ENCODE peak calls at places on chromosomes 6 and 20, in eight cellular contexts. One of them, this sample, is unnamed.

GRCh38 chr20:46144626-46145025 is 26.5 kb downstream of the CD40 start:
- DNase-seq in glutamatergic neuron: no peak
- DNase-seq in A172: no peak
- DNase-seq in NCI-H1694 treated with DMSO at 0.1 percent for 48 hours: no peak
- DNase-seq in NCI-H1092 treated with DMSO at 0.1 percent for 48 hours: no peak
- DNase-seq in H4: no peak
- DNase-seq in RWPE1: peak
- DNase-seq in stimulated activated CD8-positive, alpha-beta memory T cell treated with anti-CD3 and anti-CD28 coated beads, Interleukin-15, amount 100 ng/mL, for 24 hours: no peak
- DNase-seq in this sample: no peak

GRCh38 chr6:100549406-100550167 is 84.9 kb upstream of the SIM1 start:
- DNase-seq in glutamatergic neuron: no peak
- DNase-seq in A172: peak
- DNase-seq in NCI-H1694 treated with DMSO at 0.1 percent for 48 hours: no peak
- DNase-seq in NCI-H1092 treated with DMSO at 0.1 percent for 48 hours: no peak
- DNase-seq in H4: no peak
- DNase-seq in RWPE1: no peak
- DNase-seq in stimulated activated CD8-positive, alpha-beta memory T cell treated with anti-CD3 and anti-CD28 coated beads, Interleukin-15, amount 100 ng/mL, for 24 hours: no peak
- DNase-seq in this sample: no peak

GRCh38 chr6:43628392-43629103 is 516 bp downstream of the GTPBP2 start:
- DNase-seq in glutamatergic neuron: peak
- DNase-seq in A172: peak
- DNase-seq in NCI-H1694 treated with DMSO at 0.1 percent for 48 hours: peak
- DNase-seq in NCI-H1092 treated with DMSO at 0.1 percent for 48 hours: peak
- DNase-seq in H4: peak
- DNase-seq in RWPE1: peak
- DNase-seq in stimulated activated CD8-positive, alpha-beta memory T cell treated with anti-CD3 and anti-CD28 coated beads, Interleukin-15, amount 100 ng/mL, for 24 hours: peak
- DNase-seq in this sample: peak

GRCh38 chr20:18989736-18990474 is 176.3 kb downstream of the SCP2D1 start:
- DNase-seq in glutamatergic neuron: no peak
- DNase-seq in A172: no peak
- DNase-seq in NCI-H1694 treated with DMSO at 0.1 percent for 48 hours: no peak
- DNase-seq in NCI-H1092 treated with DMSO at 0.1 percent for 48 hours: no peak
- DNase-seq in H4: no peak
- DNase-seq in RWPE1: no peak
- DNase-seq in stimulated activated CD8-positive, alpha-beta memory T cell treated with anti-CD3 and anti-CD28 coated beads, Interleukin-15, amount 100 ng/mL, for 24 hours: no peak
- DNase-seq in this sample: no peak

GRCh38 chr20:40959325-40960092 is 69.1 kb upstream of the TOP1 start:
- DNase-seq in glutamatergic neuron: no peak
- DNase-seq in A172: no peak
- DNase-seq in NCI-H1694 treated with DMSO at 0.1 percent for 48 hours: no peak
- DNase-seq in NCI-H1092 treated with DMSO at 0.1 percent for 48 hours: no peak
- DNase-seq in H4: no peak
- DNase-seq in RWPE1: no peak
- DNase-seq in stimulated activated CD8-positive, alpha-beta memory T cell treated with anti-CD3 and anti-CD28 coated beads, Interleukin-15, amount 100 ng/mL, for 24 hours: no peak
- DNase-seq in this sample: no peak

GRCh38 chr6:18058429-18058828 is 64.0 kb downstream of the NHLRC1 start:
- DNase-seq in glutamatergic neuron: no peak
- DNase-seq in A172: no peak
- DNase-seq in NCI-H1694 treated with DMSO at 0.1 percent for 48 hours: no peak
- DNase-seq in NCI-H1092 treated with DMSO at 0.1 percent for 48 hours: no peak
- DNase-seq in H4: no peak
- DNase-seq in RWPE1: no peak
- DNase-seq in stimulated activated CD8-positive, alpha-beta memory T cell treated with anti-CD3 and anti-CD28 coated beads, Interleukin-15, amount 100 ng/mL, for 24 hours: no peak
- DNase-seq in this sample: no peak

GRCh38 chr20:39318911-39319310 is 356.8 kb downstream of the DHX35 start:
- DNase-seq in glutamatergic neuron: no peak
- DNase-seq in A172: no peak
- DNase-seq in NCI-H1694 treated with DMSO at 0.1 percent for 48 hours: no peak
- DNase-seq in NCI-H1092 treated with DMSO at 0.1 percent for 48 hours: no peak
- DNase-seq in H4: no peak
- DNase-seq in RWPE1: no peak
- DNase-seq in stimulated activated CD8-positive, alpha-beta memory T cell treated with anti-CD3 and anti-CD28 coated beads, Interleukin-15, amount 100 ng/mL, for 24 hours: no peak
- DNase-seq in this sample: no peak

GRCh38 chr6:112282217-112282616 is 27.9 kb upstream of the LAMA4 start:
- DNase-seq in glutamatergic neuron: peak
- DNase-seq in A172: peak
- DNase-seq in NCI-H1694 treated with DMSO at 0.1 percent for 48 hours: peak
- DNase-seq in NCI-H1092 treated with DMSO at 0.1 percent for 48 hours: no peak
- DNase-seq in H4: peak
- DNase-seq in RWPE1: peak
- DNase-seq in stimulated activated CD8-positive, alpha-beta memory T cell treated with anti-CD3 and anti-CD28 coated beads, Interleukin-15, amount 100 ng/mL, for 24 hours: no peak
- DNase-seq in this sample: no peak

This sample was measured in NCI-H1048.